ENCODE peak calls at places on chromosomes 1 and 21, in seven cellular contexts. One of them, this sample, is unnamed.

GRCh38 chr21:43634618-43635017 is 24.7 kb downstream of the HSF2BP start:
- DNase-seq in GM12878: no peak
- DNase-seq in HCT116: no peak
- DNase-seq in SK-N-SH: no peak
- DNase-seq in K562: no peak
- DNase-seq in HepG2: no peak
- DNase-seq in H1: no peak
- DNase-seq in this sample: no peak

GRCh38 chr1:63698001-63698838 is 75.6 kb upstream of the ROR1 start:
- DNase-seq in GM12878: no peak
- DNase-seq in HCT116: no peak
- DNase-seq in SK-N-SH: no peak
- DNase-seq in K562: no peak
- DNase-seq in HepG2: no peak
- DNase-seq in H1: no peak
- DNase-seq in this sample: no peak

GRCh38 chr1:6185151-6185550 is 5.0 kb upstream of the CHD5 start:
- DNase-seq in GM12878: no peak
- DNase-seq in HCT116: no peak
- DNase-seq in SK-N-SH: no peak
- DNase-seq in K562: no peak
- DNase-seq in HepG2: no peak
- DNase-seq in H1: no peak
- DNase-seq in this sample: no peak

GRCh38 chr1:169312084-169312954 is 55.3 kb downstream of the NME7 start:
- DNase-seq in GM12878: peak; percentile 9
- DNase-seq in HCT116: peak; percentile 90
- DNase-seq in SK-N-SH: no peak
- DNase-seq in K562: peak; percentile 57
- DNase-seq in HepG2: no peak
- DNase-seq in H1: no peak
- DNase-seq in this sample: peak; percentile 62

GRCh38 chr1:154791292-154792278 is 78.5 kb downstream of the KCNN3 start:
- DNase-seq in GM12878: peak; percentile 88
- DNase-seq in HCT116: peak; percentile 21
- DNase-seq in SK-N-SH: no peak
- DNase-seq in K562: peak; percentile 31
- DNase-seq in HepG2: no peak
- DNase-seq in H1: no peak
- DNase-seq in this sample: no peak

GRCh38 chr1:189269011-189269410 is 1208.7 kb downstream of the BRINP3 start:
- DNase-seq in GM12878: no peak
- DNase-seq in HCT116: peak; percentile 64
- DNase-seq in SK-N-SH: no peak
- DNase-seq in K562: peak; percentile 10
- DNase-seq in HepG2: no peak
- DNase-seq in H1: no peak
- DNase-seq in this sample: no peak

GRCh38 chr1:209425959-209426358 is 157.6 kb upstream of the CAMK1G start:
- DNase-seq in GM12878: no peak
- DNase-seq in HCT116: no peak
- DNase-seq in SK-N-SH: no peak
- DNase-seq in K562: no peak
- DNase-seq in HepG2: no peak
- DNase-seq in H1: no peak
- DNase-seq in this sample: no peak

GRCh38 chr1:42186172-42186571 is 21.6 kb upstream of the GUCA2A start:
- DNase-seq in GM12878: no peak
- DNase-seq in HCT116: no peak
- DNase-seq in SK-N-SH: no peak
- DNase-seq in K562: no peak
- DNase-seq in HepG2: no peak
- DNase-seq in H1: no peak
- DNase-seq in this sample: no peak

GRCh38 chr1:224498574-224499170 is 64.1 kb upstream of the WDR26 start:
- DNase-seq in GM12878: no peak
- DNase-seq in HCT116: no peak
- DNase-seq in SK-N-SH: no peak
- DNase-seq in K562: no peak
- DNase-seq in HepG2: no peak
- DNase-seq in H1: peak; percentile 75
- DNase-seq in this sample: no peak

GRCh38 chr1:42845866-42846256 is 552 bp upstream of the ZNF691 start:
- DNase-seq in GM12878: no peak
- DNase-seq in HCT116: no peak
- DNase-seq in SK-N-SH: peak; percentile 36
- DNase-seq in K562: no peak
- DNase-seq in HepG2: no peak
- DNase-seq in H1: no peak
- DNase-seq in this sample: no peak

GRCh38 chr1:153532161-153532560 is 3.6 kb downstream of the S100A6 start:
- DNase-seq in GM12878: no peak
- DNase-seq in HCT116: no peak
- DNase-seq in SK-N-SH: no peak
- DNase-seq in K562: no peak
- DNase-seq in HepG2: no peak
- DNase-seq in H1: no peak
- DNase-seq in this sample: no peak

GRCh38 chr1:25476186-25477097 is 45.7 kb downstream of the MACO1 start:
- DNase-seq in GM12878: peak; percentile 26
- DNase-seq in HCT116: no peak
- DNase-seq in SK-N-SH: no peak
- DNase-seq in K562: no peak
- DNase-seq in HepG2: no peak
- DNase-seq in H1: no peak
- DNase-seq in this sample: no peak

GRCh38 chr1:43441166-43441893 is 12.4 kb downstream of the HYI start:
- DNase-seq in GM12878: no peak
- DNase-seq in HCT116: no peak
- DNase-seq in SK-N-SH: no peak
- DNase-seq in K562: no peak
- DNase-seq in HepG2: no peak
- DNase-seq in H1: no peak
- DNase-seq in this sample: no peak

GRCh38 chr1:55129194-55129728 is 85.9 kb downstream of the USP24 start:
- DNase-seq in GM12878: no peak
- DNase-seq in HCT116: no peak
- DNase-seq in SK-N-SH: no peak
- DNase-seq in K562: no peak
- DNase-seq in HepG2: no peak
- DNase-seq in H1: no peak
- DNase-seq in this sample: no peak

GRCh38 chr1:111354584-111354983 is 63.9 kb downstream of the CHIA start:
- DNase-seq in GM12878: no peak
- DNase-seq in HCT116: no peak
- DNase-seq in SK-N-SH: no peak
- DNase-seq in K562: no peak
- DNase-seq in HepG2: no peak
- DNase-seq in H1: no peak
- DNase-seq in this sample: no peak

GRCh38 chr21:32562426-32562825 is 22.9 kb downstream of the TCP10L start:
- DNase-seq in GM12878: no peak
- DNase-seq in HCT116: no peak
- DNase-seq in SK-N-SH: no peak
- DNase-seq in K562: no peak
- DNase-seq in HepG2: no peak
- DNase-seq in H1: no peak
- DNase-seq in this sample: no peak

GRCh38 chr1:22906968-22907367 is 65.7 kb downstream of the LACTBL1 start:
- DNase-seq in GM12878: no peak
- DNase-seq in HCT116: no peak
- DNase-seq in SK-N-SH: peak; percentile 45
- DNase-seq in K562: no peak
- DNase-seq in HepG2: no peak
- DNase-seq in H1: no peak
- DNase-seq in this sample: no peak

GRCh38 chr21:33661146-33661545 is 18.8 kb downstream of the ITSN1 start:
- DNase-seq in GM12878: no peak
- DNase-seq in HCT116: no peak
- DNase-seq in SK-N-SH: no peak
- DNase-seq in K562: no peak
- DNase-seq in HepG2: no peak
- DNase-seq in H1: no peak
- DNase-seq in this sample: no peak

GRCh38 chr21:43864806-43865470 is at the start of gene AGPAT3:
- DNase-seq in GM12878: no peak
- DNase-seq in HCT116: no peak
- DNase-seq in SK-N-SH: peak; percentile 87
- DNase-seq in K562: peak; percentile 94
- DNase-seq in HepG2: no peak
- DNase-seq in H1: no peak
- DNase-seq in this sample: peak; percentile 43

GRCh38 chr1:106998431-106999002 is 58.0 kb upstream of the PRMT6 start:
- DNase-seq in GM12878: no peak
- DNase-seq in HCT116: no peak
- DNase-seq in SK-N-SH: no peak
- DNase-seq in K562: no peak
- DNase-seq in HepG2: no peak
- DNase-seq in H1: no peak
- DNase-seq in this sample: no peak

GRCh38 chr1:160550572-160551034 is 27.5 kb upstream of the SLAMF6 start:
- DNase-seq in GM12878: no peak
- DNase-seq in HCT116: no peak
- DNase-seq in SK-N-SH: no peak
- DNase-seq in K562: peak; percentile 35
- DNase-seq in HepG2: no peak
- DNase-seq in H1: peak; percentile 81
- DNase-seq in this sample: no peak

GRCh38 chr1:36458910-36459309 is 5.3 kb downstream of the MRPS15 start:
- DNase-seq in GM12878: no peak
- DNase-seq in HCT116: no peak
- DNase-seq in SK-N-SH: no peak
- DNase-seq in K562: no peak
- DNase-seq in HepG2: no peak
- DNase-seq in H1: no peak
- DNase-seq in this sample: no peak

GRCh38 chr1:81449786-81450185 is 350.9 kb upstream of the ADGRL2 start:
- DNase-seq in GM12878: no peak
- DNase-seq in HCT116: no peak
- DNase-seq in SK-N-SH: no peak
- DNase-seq in K562: no peak
- DNase-seq in HepG2: no peak
- DNase-seq in H1: no peak
- DNase-seq in this sample: no peak

GRCh38 chr1:183887826-183888819 is 83.2 kb downstream of the RGL1 start:
- DNase-seq in GM12878: no peak
- DNase-seq in HCT116: no peak
- DNase-seq in SK-N-SH: no peak
- DNase-seq in K562: no peak
- DNase-seq in HepG2: no peak
- DNase-seq in H1: no peak
- DNase-seq in this sample: no peak

GRCh38 chr1:224502459-224503160 is 68.0 kb upstream of the WDR26 start:
- DNase-seq in GM12878: no peak
- DNase-seq in HCT116: no peak
- DNase-seq in SK-N-SH: peak; percentile 41
- DNase-seq in K562: peak; percentile 57
- DNase-seq in HepG2: no peak
- DNase-seq in H1: no peak
- DNase-seq in this sample: peak; percentile 67

GRCh38 chr1:33383489-33383888 is 47.4 kb downstream of the PHC2 start:
- DNase-seq in GM12878: no peak
- DNase-seq in HCT116: no peak
- DNase-seq in SK-N-SH: no peak
- DNase-seq in K562: no peak
- DNase-seq in HepG2: no peak
- DNase-seq in H1: no peak
- DNase-seq in this sample: peak; percentile 3
- TF ChIP-seq JUND in GM12878: no peak
- TF ChIP-seq JUND in HCT116: no peak
- TF ChIP-seq JUND in SK-N-SH: no peak
- TF ChIP-seq JUND in K562: no peak
- TF ChIP-seq JUND in HepG2: no peak
- TF ChIP-seq JUND in H1: no peak
- TF ChIP-seq JUND in this sample: no peak

DNA sequence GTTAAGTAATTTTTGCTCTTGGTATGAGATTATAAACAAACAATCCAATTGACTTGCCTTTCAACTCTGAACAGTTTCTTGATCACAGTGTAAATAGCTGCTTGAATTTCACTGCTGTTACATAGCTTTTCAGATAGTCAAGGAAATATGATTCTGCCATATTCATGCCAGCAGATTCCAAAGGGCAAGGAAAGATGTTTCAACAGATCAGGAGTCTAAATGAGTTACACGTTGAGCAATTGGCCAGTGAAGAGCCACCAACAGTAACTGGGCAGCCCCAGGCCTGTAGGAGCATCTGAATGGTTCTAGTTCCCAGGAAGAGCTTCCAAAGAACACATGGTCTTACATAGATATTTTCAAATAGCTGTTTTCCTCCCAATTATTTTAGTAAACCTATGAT is 93.6 kb downstream of the LEPR start:
- DNase-seq in GM12878: no peak
- DNase-seq in HCT116: no peak
- DNase-seq in SK-N-SH: no peak
- DNase-seq in K562: no peak
- DNase-seq in HepG2: peak; percentile 18
- DNase-seq in H1: no peak
- DNase-seq in this sample: no peak
- TF ChIP-seq JUND in GM12878: no peak
- TF ChIP-seq JUND in HCT116: no peak
- TF ChIP-seq JUND in SK-N-SH: peak; percentile 23
- TF ChIP-seq JUND in K562: no peak
- TF ChIP-seq JUND in HepG2: no peak
- TF ChIP-seq JUND in H1: no peak
- TF ChIP-seq JUND in this sample: no peak

DNA sequence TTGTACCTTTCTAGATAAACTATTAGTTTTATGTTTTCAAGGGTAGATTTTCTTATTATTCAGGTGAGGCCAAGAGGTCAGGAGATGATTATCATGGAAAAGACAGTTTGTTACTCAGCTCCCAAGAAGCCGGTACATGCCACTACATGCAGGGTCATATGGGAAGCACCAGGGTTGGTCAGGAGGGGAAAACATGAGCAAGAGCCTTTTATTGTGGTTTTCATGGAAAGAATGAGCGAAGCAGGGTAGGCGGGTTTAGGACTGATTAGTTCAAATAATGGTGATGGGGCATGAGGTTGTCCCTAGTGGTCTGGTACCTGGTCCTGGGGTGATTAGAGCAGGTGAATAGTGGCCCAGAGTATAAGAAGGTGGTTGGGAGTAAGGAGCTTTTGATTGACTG is 189.9 kb downstream of the APP start:
- DNase-seq in GM12878: no peak
- DNase-seq in HCT116: no peak
- DNase-seq in SK-N-SH: no peak
- DNase-seq in K562: no peak
- DNase-seq in HepG2: no peak
- DNase-seq in H1: no peak
- DNase-seq in this sample: no peak
- TF ChIP-seq JUND in GM12878: no peak
- TF ChIP-seq JUND in HCT116: no peak
- TF ChIP-seq JUND in SK-N-SH: no peak
- TF ChIP-seq JUND in K562: no peak
- TF ChIP-seq JUND in HepG2: no peak
- TF ChIP-seq JUND in H1: no peak
- TF ChIP-seq JUND in this sample: no peak

DNA sequence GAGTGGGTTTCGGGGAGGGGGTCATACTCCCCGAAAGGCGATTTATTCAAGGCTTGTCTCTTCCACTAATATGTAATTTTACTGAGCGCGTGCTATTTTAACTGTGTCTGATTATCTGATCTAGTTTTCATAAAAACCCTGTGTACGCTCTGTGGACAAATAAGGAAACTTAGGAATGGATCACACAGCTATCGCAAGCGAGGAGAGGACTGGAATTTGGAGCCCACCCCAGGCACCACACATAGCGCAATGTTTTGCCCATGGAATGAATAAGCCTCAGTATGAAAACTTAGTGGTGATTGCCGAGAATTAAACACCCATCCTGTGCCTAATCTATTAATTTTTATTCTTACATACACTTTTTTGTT is 9.8 kb upstream of the RAB42 start:
- DNase-seq in GM12878: no peak
- DNase-seq in HCT116: no peak
- DNase-seq in SK-N-SH: no peak
- DNase-seq in K562: no peak
- DNase-seq in HepG2: no peak
- DNase-seq in H1: no peak
- DNase-seq in this sample: peak; percentile 13
- TF ChIP-seq JUND in GM12878: no peak
- TF ChIP-seq JUND in HCT116: no peak
- TF ChIP-seq JUND in SK-N-SH: no peak
- TF ChIP-seq JUND in K562: no peak
- TF ChIP-seq JUND in HepG2: no peak
- TF ChIP-seq JUND in H1: no peak
- TF ChIP-seq JUND in this sample: no peak